ENCODE peak calls at places on chromosome 6, in four cellular contexts. V, E, K and D are unnamed samples.
A peak's percentile ranks its signal among the peaks of the same experiment; 100 is the strongest.

GRCh38 chr6:25486580-25486979 is 165.4 kb upstream of the SCGN start:
- DNase-seq in K (no peak), V (no peak), E (no peak), D (no peak)

GRCh38 chr6:167996424-167997199 is 859 bp upstream of the KIF25 start:
- DNase-seq in K (no peak), E (no peak), V (no peak), D (peak; percentile 82)

GRCh38 chr6:132964101-132964867 is 149.9 kb downstream of the RPS12 start:
- DNase-seq in K (no peak), V (no peak), E (no peak), D (no peak)

GRCh38 chr6:27814665-27815424 is 97.4 kb downstream of the OR2B2 start:
- DNase-seq in E (peak; percentile 76), V (peak; percentile 69), K (no peak), D (peak; percentile 80)

GRCh38 chr6:10312445-10312844 is 102.4 kb downstream of the TFAP2A start:
- DNase-seq in V (no peak), K (no peak), E (no peak), D (no peak)

GRCh38 chr6:156686429-156686939 is 90.7 kb upstream of the ARID1B start:
- DNase-seq in V (peak; percentile 19), K (peak; percentile 67), E (no peak), D (no peak)

GRCh38 chr6:158290040-158290439 is 22.2 kb upstream of the TULP4 start:
- DNase-seq in K (no peak), V (no peak), E (no peak), D (no peak)

GRCh38 chr6:52594216-52594615 is 17.4 kb upstream of the TRAM2 start:
- DNase-seq in V (no peak), K (no peak), E (no peak), D (no peak)

GRCh38 chr6:64014581-64014980 is 379.0 kb downstream of the PHF3 start:
- DNase-seq in K (no peak), E (no peak), V (no peak), D (no peak)

GRCh38 chr6:7073810-7074525 is 33.8 kb upstream of the RREB1 start:
- DNase-seq in E (peak; percentile 74), K (no peak), V (peak; percentile 32), D (no peak)

GRCh38 chr6:2771021-2771558 is 5.9 kb downstream of the WRNIP1 start:
- DNase-seq in K (no peak), V (no peak), E (no peak), D (no peak)

GRCh38 chr6:145626857-145627256 is 108.5 kb downstream of the EPM2A start:
- DNase-seq in E (no peak), K (no peak), V (no peak), D (no peak)

GRCh38 chr6:13159295-13159694 is 169.0 kb downstream of the TBC1D7 start:
- DNase-seq in V (no peak), K (no peak), E (no peak), D (peak; percentile 20)

GRCh38 chr6:25992413-25993037 is 29.9 kb downstream of the TRIM38 start:
- DNase-seq in E (peak; percentile 94), V (peak; percentile 95), K (peak; percentile 96), D (peak; percentile 99)

GRCh38 chr6:56144538-56145324 is 102.6 kb downstream of the COL21A1 start:
- DNase-seq in K (no peak), V (no peak), E (no peak), D (no peak)

GRCh38 chr6:13754644-13755043 is 43.0 kb upstream of the RANBP9 start:
- DNase-seq in E (no peak), V (no peak), K (no peak), D (no peak)

GRCh38 chr6:16402501-16402900 is 164.1 kb downstream of the GMPR start:
- DNase-seq in E (no peak), V (no peak), K (no peak), D (no peak)

GRCh38 chr6:44129841-44130322 is 2.5 kb downstream of the TMEM63B start:
- DNase-seq in V (no peak), K (no peak), E (peak; percentile 58), D (no peak)

GRCh38 chr6:16409531-16410441 is 171.4 kb downstream of the GMPR start:
- DNase-seq in E (peak; percentile 57), V (peak; percentile 57), K (peak; percentile 77), D (peak; percentile 71)

GRCh38 chr6:3561745-3562144 is 104.9 kb upstream of the SLC22A23 start:
- DNase-seq in V (no peak), E (no peak), K (no peak), D (no peak)

GRCh38 chr6:85395746-85396145 is 54.1 kb upstream of the NT5E start:
- DNase-seq in K (no peak), E (no peak), V (no peak), D (no peak)

GRCh38 chr6:1916334-1916985 is 306.7 kb downstream of the FOXC1 start:
- DNase-seq in K (no peak), E (no peak), V (no peak), D (no peak)

GRCh38 chr6:122747573-122747972 is 31.9 kb upstream of the FABP7 start:
- DNase-seq in E (no peak), K (no peak), V (no peak), D (no peak)

GRCh38 chr6:163187606-163188005 is 226.9 kb upstream of the QKI start:
- DNase-seq in K (no peak), E (no peak), V (no peak), D (no peak)

GRCh38 chr6:2818593-2818992 is 23.1 kb downstream of the SERPINB1 start:
- DNase-seq in K (no peak), E (no peak), V (no peak), D (no peak)

GRCh38 chr6:112468359-112468758 is 121.2 kb downstream of the RFPL4B start:
- DNase-seq in K (no peak), E (no peak), V (no peak), D (no peak)

GRCh38 chr6:57262901-57263694 is 41.0 kb upstream of the RAB23 start:
- DNase-seq in V (no peak), K (no peak), E (no peak), D (no peak)

GRCh38 chr6:15025416-15025815 is 220.5 kb upstream of the JARID2 start:
- DNase-seq in E (no peak), V (no peak), K (no peak), D (no peak)

GRCh38 chr6:35980991-35981645 is 43.3 kb downstream of the SLC26A8 start:
- DNase-seq in V (no peak), K (no peak), E (no peak), D (no peak)

GRCh38 chr6:79441222-79441621 is 96.0 kb downstream of the LCA5 start:
- DNase-seq in V (no peak), E (no peak), K (no peak), D (no peak)

GRCh38 chr6:137933696-137934095 is 66.6 kb downstream of the TNFAIP3 start:
- DNase-seq in K (peak; percentile 71), V (peak; percentile 13), E (no peak), D (peak; percentile 88)

DNA sequence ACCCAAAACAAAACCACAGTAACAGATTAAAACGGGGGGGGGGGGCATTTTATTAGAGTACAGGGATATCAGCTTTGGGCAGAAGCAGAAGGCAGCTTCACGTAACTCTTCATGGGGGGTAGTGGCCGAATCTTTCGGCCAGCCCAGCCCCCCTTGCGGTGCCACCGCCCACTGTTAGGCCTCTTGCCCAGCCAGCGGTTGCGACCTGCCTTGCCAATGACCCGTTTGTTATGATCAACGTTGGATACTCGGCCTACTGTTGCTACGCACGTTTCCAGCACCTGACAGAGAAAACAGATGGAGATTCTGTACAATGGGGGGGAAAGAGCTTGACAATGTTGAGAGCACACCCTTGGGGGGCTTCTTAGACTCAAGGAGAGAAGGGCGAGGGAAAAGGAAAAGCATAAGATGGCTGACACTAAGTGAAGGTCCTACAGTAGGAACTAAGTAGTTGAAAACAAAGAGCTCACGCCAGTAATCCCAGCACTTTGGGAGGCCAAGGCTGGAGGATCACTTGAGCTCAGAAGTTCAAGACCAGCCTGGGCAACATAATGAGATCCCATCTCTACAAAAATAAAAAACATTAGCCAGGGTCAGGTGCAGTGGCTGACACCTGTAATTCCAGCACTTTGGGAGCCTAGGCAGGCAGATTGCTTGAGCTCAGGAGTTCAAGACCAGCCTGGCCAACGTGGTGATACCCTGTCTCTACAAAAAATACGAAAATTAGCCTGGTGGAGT is 724 bp upstream of the CUL7 start:
- DNase-seq in K (no peak), E (no peak), V (no peak), D (no peak)
- H3K4me3 ChIP-seq in K (peak overlapping the region; percentile 63), E (peak overlapping the region; percentile 89), V (peak overlapping the region; percentile 67), D (no peak overlapping the region)

GRCh38 chr6:108168980-108169800 is 3.4 kb downstream of the NR2E1 start:
- DNase-seq in K (no peak), E (no peak), V (no peak), D (no peak)

GRCh38 chr6:108169801-108170606 is 4.2 kb downstream of the NR2E1 start:
- DNase-seq in K (no peak), V (no peak), E (no peak), D (no peak)

GRCh38 chr6:108168026-108168463 is 2.2 kb downstream of the NR2E1 start:
- DNase-seq in K (no peak), V (no peak), E (no peak), D (no peak)

GRCh38 chr6:108167449-108167903 is 1.7 kb downstream of the NR2E1 start:
- DNase-seq in K (no peak), V (no peak), E (no peak), D (no peak)

DNA sequence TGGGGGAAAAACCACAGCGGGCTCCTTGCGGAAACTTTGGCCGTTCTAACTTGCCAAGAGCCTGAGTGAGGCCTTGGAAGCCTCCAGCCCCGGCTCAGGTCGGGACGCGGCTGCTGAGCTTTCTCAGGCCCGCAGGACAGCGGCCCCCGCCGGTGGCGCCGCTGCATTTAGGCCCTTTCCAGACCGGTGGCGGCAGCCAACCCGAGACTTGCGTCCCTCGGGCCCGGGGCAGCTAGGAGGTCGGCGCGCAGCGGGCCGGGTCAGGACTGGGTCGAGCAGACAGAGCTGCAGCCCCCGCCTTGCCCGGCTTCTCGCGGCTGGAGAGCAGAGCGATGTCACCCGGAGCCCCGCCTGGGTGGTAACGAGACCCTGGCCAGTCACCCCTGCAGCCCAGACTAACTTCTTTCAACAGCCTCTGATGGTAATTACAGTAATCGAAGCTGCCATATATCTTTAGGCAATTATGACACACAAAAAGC is 2.7 kb downstream of the NR2E1 start:
- DNase-seq in V (no peak), K (no peak), E (no peak), D (no peak)
- H3K4me3 ChIP-seq in V (peak overlapping the region; percentile 37), K (peak overlapping the region; percentile 38), E (no peak overlapping the region), D (no peak overlapping the region)

GRCh38 chr6:8182209-8182845 is 80.0 kb upstream of the EEF1E1 start:
- DNase-seq in K (no peak), V (no peak), E (no peak), D (no peak)

GRCh38 chr6:8181162-8181909 is 79.0 kb upstream of the EEF1E1 start:
- DNase-seq in E (no peak), K (no peak), V (no peak), D (no peak)

GRCh38 chr6:8182857-8183256 is 80.5 kb upstream of the EEF1E1 start:
- DNase-seq in E (no peak), V (peak; percentile 10), K (no peak), D (no peak)

GRCh38 chr6:8183266-8183665 is 80.9 kb upstream of the EEF1E1 start:
- DNase-seq in K (no peak), V (no peak), E (no peak), D (no peak)

GRCh38 chr6:8180327-8181161 is 78.2 kb upstream of the EEF1E1 start:
- DNase-seq in K (no peak), V (no peak), E (no peak), D (no peak)
- H3K4me3 ChIP-seq in K (no peak overlapping the region), V (no peak overlapping the region), E (no peak overlapping the region), D (no peak overlapping the region)

GRCh38 chr6:104929348-104929747 is 27.6 kb upstream of the LIN28B start:
- DNase-seq in E (no peak), V (no peak), K (no peak), D (no peak)
- H3K4me3 ChIP-seq in E (no peak overlapping the region), V (no peak overlapping the region), K (no peak overlapping the region), D (no peak overlapping the region)

GRCh38 chr6:169252805-169253189 is 849 bp downstream of the THBS2 start:
- DNase-seq in V (no peak), K (peak; percentile 64), E (no peak), D (peak; percentile 86)
- H3K4me3 ChIP-seq in V (peak overlapping the region; percentile 66), K (peak overlapping the region; percentile 49), E (peak overlapping the region; percentile 27), D (peak overlapping the region; percentile 26)